ENCODE peak calls at places on chromosomes 2 and 18, in four cellular contexts. One of them, this sample, is unnamed.

GRCh38 chr18:24947521-24948305 is 404.3 kb downstream of the ZNF521 start:
- DNase-seq in cardiac fibroblast: peak
- DNase-seq in GM13977: no peak
- DNase-seq in astrocyte of the spinal cord: no peak
- DNase-seq in this sample: peak

GRCh38 chr2:240840435-240841060 is 20.5 kb upstream of the KIF1A start:
- DNase-seq in cardiac fibroblast: peak
- DNase-seq in astrocyte of the spinal cord: peak
- DNase-seq in GM13977: peak
- DNase-seq in this sample: peak

GRCh38 chr2:60827369-60827768 is 54.0 kb upstream of the REL start:
- DNase-seq in cardiac fibroblast: no peak
- DNase-seq in GM13977: no peak
- DNase-seq in astrocyte of the spinal cord: no peak
- DNase-seq in this sample: no peak

GRCh38 chr2:10216677-10217498 is 85.8 kb upstream of the HPCAL1 start:
- DNase-seq in cardiac fibroblast: no peak
- DNase-seq in GM13977: no peak
- DNase-seq in astrocyte of the spinal cord: no peak
- DNase-seq in this sample: no peak

GRCh38 chr2:130246430-130246829 is 48.2 kb upstream of the TUBA3E start:
- DNase-seq in cardiac fibroblast: no peak
- DNase-seq in astrocyte of the spinal cord: no peak
- DNase-seq in GM13977: no peak
- DNase-seq in this sample: no peak

GRCh38 chr2:233794128-233794658 is 16.1 kb downstream of the MROH2A start:
- DNase-seq in cardiac fibroblast: no peak
- DNase-seq in astrocyte of the spinal cord: no peak
- DNase-seq in GM13977: no peak
- DNase-seq in this sample: no peak

GRCh38 chr2:10960606-10961489 is 49.1 kb downstream of the KCNF1 start:
- DNase-seq in astrocyte of the spinal cord: no peak
- DNase-seq in cardiac fibroblast: no peak
- DNase-seq in GM13977: no peak
- DNase-seq in this sample: no peak

GRCh38 chr2:207214446-207214845 is 48.7 kb upstream of the KLF7 start:
- DNase-seq in cardiac fibroblast: no peak
- DNase-seq in GM13977: no peak
- DNase-seq in astrocyte of the spinal cord: no peak
- DNase-seq in this sample: no peak

GRCh38 chr2:112493048-112493447 is 11.1 kb downstream of the TTL start:
- DNase-seq in GM13977: no peak
- DNase-seq in cardiac fibroblast: peak
- DNase-seq in astrocyte of the spinal cord: peak
- DNase-seq in this sample: no peak

GRCh38 chr18:68034293-68034692 is 517.8 kb upstream of the DSEL start:
- DNase-seq in astrocyte of the spinal cord: peak
- DNase-seq in GM13977: no peak
- DNase-seq in cardiac fibroblast: peak
- DNase-seq in this sample: peak

GRCh38 chr2:79936715-79937114 is 367.8 kb downstream of the LRRTM1 start:
- DNase-seq in GM13977: no peak
- DNase-seq in cardiac fibroblast: no peak
- DNase-seq in astrocyte of the spinal cord: no peak
- DNase-seq in this sample: no peak

GRCh38 chr2:47360283-47360682 is 42.7 kb upstream of the MSH2 start:
- DNase-seq in astrocyte of the spinal cord: no peak
- DNase-seq in cardiac fibroblast: no peak
- DNase-seq in GM13977: no peak
- DNase-seq in this sample: no peak

GRCh38 chr2:239145106-239145505 is 255.7 kb downstream of the HDAC4 start:
- DNase-seq in cardiac fibroblast: no peak
- DNase-seq in astrocyte of the spinal cord: no peak
- DNase-seq in GM13977: no peak
- DNase-seq in this sample: no peak

GRCh38 chr2:218849721-218850120 is 9.9 kb upstream of the WNT6 start:
- DNase-seq in cardiac fibroblast: no peak
- DNase-seq in GM13977: no peak
- DNase-seq in astrocyte of the spinal cord: no peak
- DNase-seq in this sample: no peak

GRCh38 chr2:135151615-135152014 is 99.5 kb downstream of the RAB3GAP1 start:
- DNase-seq in astrocyte of the spinal cord: no peak
- DNase-seq in cardiac fibroblast: no peak
- DNase-seq in GM13977: no peak
- DNase-seq in this sample: no peak

This sample was measured in stromal cell of bone marrow.